ENCODE peak calls at places on chromosomes 11 and 22, in nine cellular contexts. G is stimulated activated CD4-positive, alpha-beta T cell treated with anti-CD3 and anti-CD28 coated beads, Interleukin-2, amount 100 ng/mL, for 24 hours; P is stromal cell of bone marrow; T is naive B cell; Q is body of pancreas; B is dermis blood vessel endothelial cell; M is erythroblast; I is nucleus accumbens; W is uterus. F is an unnamed sample.

GRCh38 chr22:17764036-17764435 is 10.2 kb downstream of the BID start:
- DNase-seq in T (no peak), G (no peak), Q (no peak), P (no peak), M (no peak), I (no peak), W (no peak), B (no peak), F (no peak)

GRCh38 chr11:65298131-65298535 is 16.5 kb upstream of the CDC42EP2 start:
- DNase-seq in B (no peak), Q (peak), I (peak), W (peak), G (no peak), P (no peak), M (no peak), T (no peak), F (peak)

GRCh38 chr22:17119481-17120202 is 1.5 kb downstream of the TMEM121B start:
- DNase-seq in M (peak), W (no peak), B (peak), T (no peak), P (no peak), I (no peak), Q (peak), G (no peak), F (peak)

GRCh38 chr11:84969103-84969502 is 658.0 kb downstream of the DLG2 start:
- DNase-seq in P (peak), M (no peak), G (no peak), W (no peak), Q (no peak), I (no peak), T (no peak), B (no peak), F (peak)

GRCh38 chr11:100739636-100740035 is 52.5 kb downstream of the ARHGAP42 start:
- DNase-seq in B (peak), I (no peak), T (no peak), Q (peak), W (no peak), G (no peak), P (peak), M (no peak), F (no peak)

GRCh38 chr22:35172452-35172851 is 84.8 kb upstream of the HMGXB4 start:
- DNase-seq in T (no peak), B (no peak), P (no peak), G (no peak), Q (no peak), I (no peak), W (no peak), M (no peak), F (no peak)

GRCh38 chr22:39471421-39472141 is 14.8 kb downstream of the MGAT3 start:
- DNase-seq in P (no peak), G (no peak), Q (no peak), I (no peak), M (peak), T (no peak), B (peak), W (no peak), F (peak)

GRCh38 chr11:31499576-31500178 is 9.7 kb downstream of the IMMP1L start:
- DNase-seq in I (no peak), Q (no peak), W (no peak), G (no peak), B (no peak), M (no peak), T (no peak), P (no peak), F (no peak)

GRCh38 chr11:13140028-13140870 is 131.1 kb downstream of the RASSF10 start:
- DNase-seq in W (no peak), B (peak), G (no peak), P (no peak), M (no peak), I (no peak), T (no peak), Q (peak), F (no peak)

GRCh38 chr11:61293869-61294716 is 1.0 kb downstream of the VWCE start:
- DNase-seq in P (peak), Q (peak), W (peak), T (peak), I (no peak), M (peak), G (peak), B (peak), F (peak)

GRCh38 chr22:32473388-32473952 is 1.1 kb upstream of the FBXO7 start:
- DNase-seq in B (peak), W (peak), M (peak), G (peak), Q (no peak), I (no peak), P (peak), T (peak), F (no peak)

GRCh38 chr11:44709966-44710365 is 16.8 kb upstream of the TSPAN18 start:
- DNase-seq in G (no peak), B (peak), P (peak), M (no peak), Q (no peak), I (no peak), W (no peak), T (no peak), F (no peak)

GRCh38 chr22:30292069-30292970 is 3.0 kb upstream of the CASTOR1 start:
- DNase-seq in W (no peak), M (no peak), G (no peak), T (no peak), Q (no peak), I (no peak), P (no peak), B (no peak), F (no peak)

GRCh38 chr11:88484873-88485621 is 147.5 kb upstream of the CTSC start:
- DNase-seq in M (peak), G (peak), I (no peak), W (no peak), Q (peak), P (no peak), B (peak), T (no peak), F (no peak)

GRCh38 chr22:29011868-29012428 is 49.7 kb downstream of the C22orf31 start:
- DNase-seq in W (no peak), T (no peak), B (no peak), I (no peak), Q (no peak), M (peak), P (no peak), G (no peak), F (no peak)

GRCh38 chr11:43950323-43950855 is 8.0 kb downstream of the C11orf96 start:
- DNase-seq in B (no peak), G (no peak), W (no peak), I (no peak), T (no peak), M (no peak), P (no peak), Q (no peak), F (no peak)

GRCh38 chr11:60734271-60734670 is 9.8 kb downstream of the MS4A18 start:
- DNase-seq in Q (no peak), P (no peak), G (no peak), B (no peak), I (no peak), M (no peak), T (no peak), W (no peak), F (no peak)

GRCh38 chr11:94835571-94835970 is 67.4 kb downstream of the AMOTL1 start:
- DNase-seq in B (peak), Q (no peak), T (no peak), G (no peak), M (no peak), W (no peak), P (no peak), I (no peak), F (no peak)

GRCh38 chr22:32803020-32803758 is 1.7 kb downstream of the TIMP3 start:
- DNase-seq in G (no peak), M (peak), Q (no peak), B (no peak), T (no peak), P (no peak), I (no peak), W (peak), F (no peak)

GRCh38 chr11:28107331-28107725 is 628 bp downstream of the KIF18A start:
- DNase-seq in B (no peak), W (no peak), Q (no peak), I (no peak), G (peak), T (no peak), M (peak), P (no peak), F (no peak)

GRCh38 chr22:35037089-35037488 is 28.9 kb upstream of the ISX start:
- DNase-seq in W (no peak), G (no peak), T (no peak), I (no peak), Q (no peak), P (no peak), B (no peak), M (no peak), F (no peak)

GRCh38 chr22:23497016-23497885 is 82.8 kb downstream of the IGLL1 start:
- DNase-seq in P (no peak), M (no peak), G (no peak), B (no peak), T (no peak), Q (no peak), I (no peak), W (no peak), F (no peak)

GRCh38 chr11:69280451-69280850 is 13.5 kb upstream of the MYEOV start:
- DNase-seq in G (no peak), I (no peak), Q (no peak), M (no peak), W (no peak), B (no peak), P (no peak), T (no peak), F (no peak)

GRCh38 chr11:113721462-113722066 is 15.5 kb upstream of the TMPRSS5 start:
- DNase-seq in W (no peak), G (no peak), Q (no peak), B (no peak), P (no peak), I (no peak), M (no peak), T (no peak), F (no peak)

GRCh38 chr11:80136991-80137390 is 696.2 kb upstream of the TENM4 start:
- DNase-seq in B (no peak), P (no peak), Q (no peak), T (no peak), M (no peak), G (no peak), W (no peak), I (no peak), F (no peak)

GRCh38 chr11:72528121-72528520 is 93.8 kb upstream of the CLPB start:
- DNase-seq in G (no peak), W (no peak), M (no peak), P (no peak), Q (no peak), B (no peak), I (no peak), T (no peak), F (no peak)

GRCh38 chr22:44659140-44659539 is 42.9 kb upstream of the PRR5 start:
- DNase-seq in Q (no peak), P (no peak), I (no peak), G (no peak), W (no peak), M (no peak), T (no peak), B (no peak), F (no peak)

GRCh38 chr11:116731821-116732739 is 40.7 kb downstream of the BUD13 start:
- DNase-seq in M (no peak), B (no peak), T (no peak), Q (no peak), W (no peak), P (no peak), I (no peak), G (no peak), F (no peak)

GRCh38 chr11:10785146-10785474 is 23.6 kb downstream of the EIF4G2 start:
- DNase-seq in T (no peak), G (no peak), M (no peak), P (no peak), Q (no peak), W (no peak), B (no peak), I (no peak), F (no peak)

GRCh38 chr11:88849368-88849767 is 216.4 kb downstream of the GRM5 start:
- DNase-seq in P (peak), M (no peak), I (no peak), W (no peak), T (no peak), Q (no peak), G (no peak), B (no peak), F (no peak)

GRCh38 chr22:46639843-46640242 is 19.7 kb downstream of the GRAMD4 start:
- DNase-seq in W (no peak), Q (no peak), M (no peak), B (no peak), I (no peak), P (no peak), G (no peak), T (no peak), F (no peak)

GRCh38 chr22:37633082-37633692 is 6.3 kb upstream of the SH3BP1 start:
- DNase-seq in M (no peak), P (no peak), W (no peak), I (no peak), Q (no peak), B (no peak), G (peak), T (peak), F (no peak)

GRCh38 chr11:116955949-116956348 is 118.5 kb upstream of the APOA1 start:
- DNase-seq in I (no peak), Q (no peak), B (no peak), P (no peak), M (no peak), W (peak), T (no peak), G (no peak), F (no peak)

GRCh38 chr22:43090130-43090789 is 1.1 kb upstream of the TTLL1 start:
- DNase-seq in B (peak), P (peak), M (peak), Q (peak), I (peak), W (peak), G (peak), T (peak), F (peak)

GRCh38 chr11:18071098-18071705 is 25.1 kb upstream of the TPH1 start:
- DNase-seq in P (no peak), I (no peak), Q (no peak), M (no peak), T (no peak), G (no peak), B (no peak), W (no peak), F (no peak)

GRCh38 chr22:18024276-18024939 is at the start of gene MICAL3:
- DNase-seq in I (no peak), M (peak), G (peak), Q (peak), T (peak), W (peak), B (peak), P (peak), F (peak)

GRCh38 chr11:13042873-13043338 is 33.8 kb downstream of the RASSF10 start:
- DNase-seq in B (no peak), G (no peak), M (no peak), W (no peak), Q (no peak), T (no peak), I (no peak), P (no peak), F (no peak)

GRCh38 chr11:100791103-100791502 is 104.0 kb downstream of the ARHGAP42 start:
- DNase-seq in M (no peak), I (no peak), B (no peak), W (no peak), T (no peak), G (no peak), Q (no peak), P (no peak), F (no peak)

F was measured in left cardiac atrium.